ENCODE peak calls at places on chromosomes 11 and 22, in six cellular contexts. L is pancreas, Z is endodermal cell, V is uterus, E is H7, H is A549. R is an unnamed sample.

GRCh38 chr11:17683378-17684161 is 35.8 kb upstream of the MYOD1 start:
- DNase-seq in L (peak), Z (no peak), V (no peak), E (no peak), H (no peak), R (no peak)

GRCh38 chr11:126465573-126466287 is 110.2 kb downstream of the ST3GAL4 start:
- DNase-seq in L (no peak), Z (no peak), V (no peak), E (peak), H (no peak), R (no peak)

GRCh38 chr11:121250843-121251242 is 41.7 kb upstream of the SC5D start:
- DNase-seq in L (no peak), Z (no peak), V (no peak), E (no peak), H (no peak), R (no peak)

GRCh38 chr11:14539867-14540475 is 19.8 kb upstream of the PSMA1 start:
- DNase-seq in L (no peak), Z (no peak), V (no peak), E (no peak), H (no peak), R (peak)

GRCh38 chr11:131568318-131568717 is 197.9 kb downstream of the NTM start:
- DNase-seq in L (no peak), Z (no peak), V (no peak), E (no peak), H (no peak), R (no peak)

GRCh38 chr11:102926946-102927623 is 28.4 kb downstream of the MMP13 start:
- DNase-seq in L (no peak), Z (no peak), V (no peak), E (no peak), H (no peak), R (no peak)

GRCh38 chr11:66419825-66420224 is 1.0 kb upstream of the NPAS4 start:
- DNase-seq in L (no peak), Z (peak), V (peak), E (peak), H (no peak), R (no peak)

GRCh38 chr11:70761094-70761905 is 363.0 kb downstream of the CTTN start:
- DNase-seq in L (no peak), Z (peak), V (no peak), E (peak), H (no peak), R (no peak)

GRCh38 chr11:65814131-65814959 is 19.4 kb upstream of the SNX32 start:
- DNase-seq in L (no peak), Z (no peak), V (no peak), E (no peak), H (no peak), R (peak)

GRCh38 chr11:68370211-68371111 is 58.1 kb downstream of the LRP5 start:
- DNase-seq in L (no peak), Z (no peak), V (no peak), E (no peak), H (no peak), R (peak)

GRCh38 chr11:119493712-119494111 is 70.7 kb upstream of the THY1 start:
- DNase-seq in L (peak), Z (peak), V (no peak), E (peak), H (no peak), R (no peak)

GRCh38 chr11:47121731-47122130 is 54.9 kb downstream of the ARFGAP2 start:
- DNase-seq in L (no peak), Z (peak), V (no peak), E (no peak), H (no peak), R (no peak)

GRCh38 chr22:39472570-39473556 is 16.1 kb downstream of the MGAT3 start:
- DNase-seq in L (peak), Z (no peak), V (no peak), E (no peak), H (no peak), R (no peak)

GRCh38 chr22:23315341-23315917 is 135.1 kb downstream of the BCR start:
- DNase-seq in L (no peak), Z (peak), V (peak), E (peak), H (peak), R (peak)

GRCh38 chr11:128424867-128425285 is 162.5 kb downstream of the ETS1 start:
- DNase-seq in L (peak), Z (no peak), V (peak), E (no peak), H (no peak), R (peak)

GRCh38 chr11:9922806-9923205 is 258.9 kb downstream of the SWAP70 start:
- DNase-seq in L (no peak), Z (peak), V (no peak), E (peak), H (no peak), R (no peak)

GRCh38 chr22:47282851-47283250 is 520.4 kb downstream of the TBC1D22A start:
- DNase-seq in L (no peak), Z (no peak), V (no peak), E (no peak), H (no peak), R (no peak)

GRCh38 chr11:66718320-66718971 is 10.6 kb downstream of the SPTBN2 start:
- DNase-seq in L (peak), Z (peak), V (no peak), E (peak), H (no peak), R (no peak)

DNA sequence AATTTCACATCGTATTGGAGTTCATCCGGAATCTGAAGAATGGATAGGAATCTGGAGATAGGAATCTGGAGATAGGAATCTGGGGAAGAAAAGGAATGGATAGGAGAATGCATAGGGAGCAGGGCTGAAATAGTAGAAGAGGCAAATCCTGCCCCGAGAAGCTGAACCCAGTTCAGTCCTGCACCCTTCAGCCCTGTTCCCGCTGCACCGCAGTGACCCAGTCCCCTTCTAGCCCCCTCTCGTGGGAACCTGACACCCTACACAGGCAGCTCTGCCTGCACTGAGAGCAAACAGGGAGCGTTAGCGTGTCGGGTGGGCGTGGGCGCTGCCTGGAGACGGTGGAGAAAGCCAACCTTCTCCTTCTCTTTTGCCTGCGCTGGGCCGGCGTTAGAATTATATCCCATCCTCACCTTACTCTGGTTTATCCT is 1.1 kb upstream of the CCKBR start:
- DNase-seq in L (no peak), Z (no peak), V (no peak), E (peak), H (no peak), R (no peak)
- H3K4me3 ChIP-seq in L (no peak), Z (peak), V (peak), E (peak), H (peak), R (peak)

GRCh38 chr22:50308597-50308935 is 1.1 kb upstream of the PLXNB2 start:
- DNase-seq in L (peak), Z (peak), V (peak), E (no peak), H (no peak), R (peak)
- H3K4me3 ChIP-seq in L (no peak), Z (no peak), V (no peak), E (no peak), H (no peak), R (no peak)

GRCh38 chr11:116563028-116563712 is 209.6 kb downstream of the BUD13 start:
- DNase-seq in L (peak), Z (no peak), V (no peak), E (no peak), H (peak), R (no peak)
- H3K4me3 ChIP-seq in L (no peak), Z (no peak), V (no peak), E (no peak), H (no peak), R (no peak)

GRCh38 chr11:27907534-27907933 is 200.4 kb downstream of the KIF18A start:
- DNase-seq in L (no peak), Z (no peak), V (no peak), E (no peak), H (no peak), R (no peak)
- H3K4me3 ChIP-seq in L (no peak), Z (no peak), V (no peak), E (no peak), H (no peak), R (no peak)

DNA sequence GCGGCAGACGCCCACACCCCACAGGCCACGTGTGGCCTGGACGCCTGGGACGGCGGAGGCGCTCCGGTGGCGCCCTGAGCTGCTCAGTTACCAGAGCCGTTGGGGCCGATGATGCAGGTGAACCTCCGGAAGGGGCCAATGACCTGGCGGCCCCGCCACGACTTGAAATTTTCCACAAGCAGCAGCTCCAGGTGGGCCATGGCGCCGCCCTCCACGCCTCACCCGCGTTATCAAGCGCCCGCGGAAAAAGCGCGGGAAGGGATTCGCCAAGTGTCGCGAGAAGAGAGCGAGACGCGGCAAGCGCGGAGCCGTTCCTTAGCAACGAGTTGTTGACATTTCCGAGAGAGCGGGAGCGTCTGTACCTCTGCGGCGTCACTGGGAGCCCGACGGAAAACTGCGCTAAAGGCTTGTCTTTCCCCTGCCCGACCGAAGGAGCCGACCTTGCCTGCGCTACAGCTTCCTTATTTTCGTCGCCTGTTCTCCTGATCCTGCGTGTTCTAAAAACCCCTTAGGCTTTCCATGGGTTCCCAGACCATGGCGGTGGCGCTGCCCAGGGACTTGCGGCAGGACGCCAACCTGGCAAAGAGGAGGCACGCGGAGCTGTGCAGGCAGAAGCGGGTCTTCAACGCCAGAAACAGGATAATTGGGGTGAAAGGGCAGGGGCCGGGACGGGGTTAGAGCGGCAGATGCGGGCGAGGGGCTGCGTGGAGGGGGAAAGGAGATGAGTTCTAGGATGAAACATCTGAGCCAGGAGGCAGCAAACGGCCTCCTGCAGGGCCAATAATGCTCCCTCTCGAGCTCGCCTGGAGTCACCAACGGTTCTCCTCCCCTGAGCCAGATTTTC is at the start of the genes RIBC2 and SMC1B:
- DNase-seq in L (peak), Z (peak), V (peak), E (peak), H (peak), R (peak)
- H3K4me3 ChIP-seq in L (peak), Z (peak), V (peak), E (peak), H (peak), R (peak)

GRCh38 chr22:29308791-29309262 is 2.4 kb downstream of the GAS2L1 start:
- DNase-seq in L (no peak), Z (no peak), V (no peak), E (no peak), H (no peak), R (no peak)

GRCh38 chr22:29306175-29306829 is at the start of gene GAS2L1:
- DNase-seq in L (peak), Z (peak), V (peak), E (peak), H (peak), R (peak)

GRCh38 chr22:29306830-29307657 is 594 bp downstream of the GAS2L1 start:
- DNase-seq in L (peak), Z (peak), V (peak), E (peak), H (peak), R (peak)

GRCh38 chr22:29308148-29308790 is 1.8 kb downstream of the GAS2L1 start:
- DNase-seq in L (no peak), Z (no peak), V (no peak), E (peak), H (no peak), R (no peak)

GRCh38 chr22:29307658-29308147 is 1.3 kb downstream of the GAS2L1 start:
- DNase-seq in L (no peak), Z (no peak), V (no peak), E (peak), H (no peak), R (no peak)
- H3K4me3 ChIP-seq in L (peak), Z (peak), V (peak), E (peak), H (peak), R (peak)